ENCODE peak calls at places on chromosomes 11 and 22, in seven cellular contexts. V is neuronal stem cell; P is C1 segment of cervical spinal cord; T is stimulated activated CD8-positive, alpha-beta memory T cell treated with anti-CD3 and anti-CD28 coated beads, Interleukin-2, amount 100 ng/mL, for 48 hours; F is GM10248; B is T-cell; N is omental fat pad. J is an unnamed sample.

GRCh38 chr22:29165336-29166060 is 40.2 kb upstream of the EMID1 start:
- DNase-seq in B (no peak), V (no peak), T (no peak), P (no peak), N (no peak), F (no peak), J (no peak)

GRCh38 chr11:91104237-91104636 is 881.4 kb upstream of the CHORDC1 start:
- DNase-seq in V (no peak), P (no peak), N (no peak), T (no peak), B (no peak), F (no peak), J (peak; percentile 3)

GRCh38 chr11:129280027-129280811 is 88.1 kb upstream of the ARHGAP32 start:
- DNase-seq in T (peak; percentile 21), P (no peak), N (no peak), F (no peak), B (no peak), V (no peak), J (no peak)

GRCh38 chr11:121591405-121592033 is 138.8 kb upstream of the SORL1-AS1 start:
- DNase-seq in V (peak; percentile 75), T (peak; percentile 23), N (no peak), P (peak; percentile 48), F (peak; percentile 73), B (peak; percentile 56), J (peak; percentile 78)

GRCh38 chr11:115993613-115994012 is 489.4 kb upstream of the CADM1 start:
- DNase-seq in T (no peak), P (no peak), V (no peak), B (no peak), F (no peak), N (no peak), J (no peak)

GRCh38 chr11:2142300-2142759 is 3.1 kb upstream of the IGF2 start:
- DNase-seq in V (no peak), T (no peak), F (no peak), P (no peak), B (no peak), N (no peak), J (peak; percentile 81)

GRCh38 chr11:69373251-69373635 is 79.3 kb downstream of the MYEOV start:
- DNase-seq in P (no peak), F (no peak), B (no peak), V (no peak), N (peak; percentile 16), T (no peak), J (no peak)

GRCh38 chr11:27496461-27496860 is 10.1 kb downstream of the LIN7C start:
- DNase-seq in N (no peak), V (no peak), F (no peak), T (no peak), P (no peak), B (no peak), J (no peak)

GRCh38 chr11:106644824-106645223 is 373.5 kb downstream of the GUCY1A2 start:
- DNase-seq in V (no peak), T (no peak), P (no peak), N (no peak), F (no peak), B (no peak), J (no peak)